ENCODE peak calls at places on chromosomes 13 and 19, in five cellular contexts. R is SK-N-SH, J is endothelial cell of umbilical vein, H is HCT116, I is K562. M is an unnamed sample.

GRCh38 chr13:20525144-20525600 is 485 bp downstream of the CRYL1 start:
- DNase-seq in R (no peak), J (peak), H (no peak), I (peak), M (peak)

GRCh38 chr19:13181747-13182388 is 31.7 kb downstream of the IER2 start:
- DNase-seq in R (peak), J (peak), H (no peak), I (peak), M (no peak)

GRCh38 chr19:35126624-35126959 is 8.3 kb downstream of the LGI4 start:
- DNase-seq in R (no peak), J (no peak), H (no peak), I (no peak), M (peak)

GRCh38 chr19:41192574-41193419 is at the start of gene CYP2S1:
- DNase-seq in R (no peak), J (no peak), H (peak), I (peak), M (peak)

GRCh38 chr19:13366529-13367143 is 139.6 kb downstream of the CACNA1A start:
- DNase-seq in R (peak), J (peak), H (peak), I (peak), M (peak)

GRCh38 chr19:13561461-13561860 is 55.2 kb upstream of the CACNA1A start:
- DNase-seq in R (no peak), J (no peak), H (no peak), I (no peak), M (no peak)

GRCh38 chr13:100954430-100955361 is 280.1 kb upstream of the TMTC4 start:
- DNase-seq in R (peak), J (no peak), H (no peak), I (no peak), M (no peak)

GRCh38 chr13:95154441-95154886 is 146.8 kb downstream of the ABCC4 start:
- DNase-seq in R (no peak), J (no peak), H (no peak), I (no peak), M (no peak)

GRCh38 chr13:100423375-100423774 is 165.2 kb downstream of the GGACT start:
- DNase-seq in R (no peak), J (no peak), H (no peak), I (no peak), M (no peak)

GRCh38 chr19:16607819-16608218 is 20.2 kb downstream of the MED26 start:
- DNase-seq in R (peak), J (no peak), H (no peak), I (no peak), M (no peak)

GRCh38 chr19:43759515-43759914 is 4.8 kb upstream of the SMG9 start:
- DNase-seq in R (no peak), J (peak), H (peak), I (peak), M (peak)
- TF ChIP-seq POLR2AphosphoS5 in R (no peak), J (no peak), H (peak), I (no peak), M (no peak)

DNA sequence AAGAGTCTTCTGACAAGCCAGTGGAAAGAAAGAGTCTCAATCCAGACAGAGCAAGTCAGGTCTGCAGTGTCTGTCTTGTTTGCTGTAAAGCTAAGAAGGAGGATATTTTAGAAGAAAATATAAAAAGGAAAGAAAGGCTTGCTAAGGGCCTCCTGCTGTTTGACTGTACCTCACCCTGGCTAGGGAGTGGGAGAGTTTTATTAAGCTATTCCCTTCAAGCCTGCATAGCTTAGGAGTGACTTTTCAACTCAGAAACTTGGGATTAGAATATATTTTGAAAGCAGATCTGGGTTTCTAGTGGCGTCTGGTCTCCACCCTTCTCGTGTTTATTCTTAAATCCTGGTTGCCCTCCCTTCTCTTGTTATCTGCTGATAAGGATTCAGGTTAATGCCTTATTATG is 460.0 kb downstream of the COG6 start:
- DNase-seq in R (no peak), J (peak), H (no peak), I (no peak), M (no peak)
- H3K4me2 ChIP-seq in R (no peak), J (no peak), H (peak), I (no peak), M (no peak)

GRCh38 chr13:79886601-79887000 is 405.6 kb downstream of the NDFIP2 start:
- DNase-seq in R (no peak), J (no peak), H (no peak), I (no peak), M (no peak)

GRCh38 chr13:79883216-79883615 is 402.3 kb downstream of the NDFIP2 start:
- DNase-seq in R (no peak), J (peak), H (no peak), I (no peak), M (no peak)

GRCh38 chr13:79880820-79881219 is 399.9 kb downstream of the NDFIP2 start:
- DNase-seq in R (no peak), J (no peak), H (no peak), I (no peak), M (no peak)
- TF ChIP-seq POLR2AphosphoS5 in R (no peak), J (no peak), H (no peak), I (no peak), M (no peak)

GRCh38 chr13:45063261-45063870 is 56.9 kb upstream of the GTF2F2 start:
- DNase-seq in R (no peak), J (no peak), H (no peak), I (no peak), M (no peak)
- H3K4me2 ChIP-seq in R (no peak), J (no peak), H (no peak), I (no peak), M (no peak)

GRCh38 chr13:44870456-44870929 is 118.8 kb downstream of the NUFIP1 start:
- DNase-seq in R (no peak), J (no peak), H (no peak), I (no peak), M (no peak)
- TF ChIP-seq POLR2AphosphoS5 in R (no peak), J (no peak), H (no peak), I (no peak), M (no peak)

GRCh38 chr19:5719274-5719960 is 529 bp downstream of the LONP1 start:
- DNase-seq in R (no peak), J (peak), H (no peak), I (peak), M (peak)

GRCh38 chr19:5714819-5715218 is 5.1 kb downstream of the LONP1 start:
- DNase-seq in R (no peak), J (no peak), H (no peak), I (no peak), M (no peak)

GRCh38 chr19:5718032-5718578 is 1.8 kb downstream of the LONP1 start:
- DNase-seq in R (no peak), J (no peak), H (no peak), I (peak), M (no peak)

GRCh38 chr19:5718579-5719273 is 1.2 kb downstream of the LONP1 start:
- DNase-seq in R (no peak), J (peak), H (peak), I (peak), M (no peak)

DNA sequence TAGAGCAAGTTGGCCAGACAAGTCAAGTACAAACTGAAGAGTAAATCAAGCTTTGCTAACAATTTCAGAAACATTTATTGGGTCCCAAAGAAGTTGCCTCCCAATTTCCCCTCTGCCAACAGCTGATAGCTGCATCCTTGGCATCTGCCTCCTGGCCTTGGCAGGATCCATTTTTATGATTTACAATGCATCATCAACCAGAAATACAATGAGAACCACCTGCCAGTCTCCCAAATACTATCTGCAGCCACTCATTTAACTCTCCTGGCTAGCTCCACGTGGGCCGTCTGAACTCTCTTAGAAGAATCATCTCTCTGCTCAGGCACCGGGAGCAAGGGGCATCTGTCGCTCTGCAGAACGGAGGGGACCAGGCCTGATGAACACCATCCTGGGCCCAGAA is 2.7 kb downstream of the LONP1 start:
- DNase-seq in R (no peak), J (no peak), H (no peak), I (no peak), M (no peak)
- H3K4me2 ChIP-seq in R (peak), J (no peak), H (peak), I (peak), M (no peak)

DNA sequence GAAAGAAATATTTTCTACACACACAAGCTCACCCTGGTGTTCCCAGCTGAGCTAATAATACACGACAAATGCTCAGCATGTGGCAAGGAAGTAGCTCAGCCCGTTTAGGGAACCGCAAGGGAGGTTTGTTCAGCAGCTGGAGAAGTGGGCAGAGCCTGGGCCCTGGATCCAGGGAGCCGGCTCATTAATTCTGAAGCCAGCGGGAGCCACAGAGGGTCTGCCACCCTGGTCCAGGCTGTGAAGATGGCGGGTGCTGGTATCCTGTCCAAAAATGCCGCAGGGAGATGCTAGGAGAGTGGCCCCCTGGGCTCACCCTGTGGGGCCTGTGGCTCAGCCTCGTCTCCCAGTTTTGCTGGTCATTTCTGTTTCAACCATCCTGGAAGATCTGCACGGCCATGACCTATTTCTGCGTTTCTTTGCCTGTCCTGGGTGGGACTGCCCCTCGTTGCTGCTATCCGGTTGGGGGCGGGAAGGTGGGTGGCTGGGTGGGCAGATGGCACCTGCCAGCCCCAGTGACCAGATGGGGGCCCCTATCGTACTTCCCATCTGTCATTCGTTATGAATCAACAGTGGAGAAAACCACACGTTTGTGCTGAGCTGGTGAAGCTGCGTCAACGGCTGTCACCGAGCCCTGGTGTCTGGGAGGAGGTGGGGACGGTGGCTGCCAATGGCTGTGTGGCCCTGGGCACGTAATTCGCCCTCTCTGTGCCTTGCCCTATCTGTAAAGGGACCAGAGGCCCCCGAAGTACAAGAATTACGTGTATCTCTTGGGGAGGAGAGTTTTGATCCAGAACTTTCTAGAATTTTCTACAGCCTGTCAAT is 2.7 kb upstream of the GNA15 start:
- DNase-seq in R (peak), J (no peak), H (no peak), I (peak), M (no peak)
- TF ChIP-seq POLR2AphosphoS5 in R (no peak), J (no peak), H (no peak), I (no peak), M (no peak)

GRCh38 chr19:38252935-38253691 is 3.1 kb downstream of the PPP1R14A start:
- DNase-seq in R (peak), J (no peak), H (no peak), I (peak), M (no peak)

GRCh38 chr19:38252385-38252784 is 3.8 kb downstream of the PPP1R14A start:
- DNase-seq in R (no peak), J (no peak), H (no peak), I (peak), M (no peak)

GRCh38 chr19:38250428-38250820 is 5.8 kb downstream of the PPP1R14A start:
- DNase-seq in R (no peak), J (no peak), H (no peak), I (no peak), M (no peak)

GRCh38 chr19:38250821-38251563 is 5.2 kb downstream of the PPP1R14A start:
- DNase-seq in R (no peak), J (no peak), H (no peak), I (no peak), M (peak)

DNA sequence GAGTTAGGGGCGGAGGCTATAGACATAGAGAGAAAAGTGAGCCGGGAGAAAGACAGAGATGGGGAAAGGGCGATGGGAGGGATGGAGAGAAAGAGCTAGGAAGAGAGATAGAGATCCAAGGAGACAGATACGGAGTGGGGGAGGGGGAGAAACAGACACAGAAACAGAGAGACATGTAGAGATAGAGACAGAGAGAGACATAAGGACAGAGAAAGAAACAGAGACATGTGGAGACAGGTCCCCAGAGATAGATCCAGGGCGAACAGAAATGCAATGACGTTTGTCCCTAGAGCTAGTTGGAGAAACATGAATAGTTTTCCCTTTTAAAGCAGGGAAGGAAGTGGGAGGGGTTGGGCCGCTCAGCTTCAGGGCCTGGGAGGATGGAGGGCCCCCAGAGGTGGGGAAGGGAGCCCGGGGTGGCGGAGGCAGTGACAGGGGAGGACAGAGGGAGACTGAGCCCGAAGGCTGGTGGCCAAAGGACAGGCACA is 4.6 kb downstream of the PPP1R14A start:
- DNase-seq in R (no peak), J (peak), H (no peak), I (peak), M (peak)
- H3K4me2 ChIP-seq in R (no peak), J (peak), H (no peak), I (no peak), M (peak)

DNA sequence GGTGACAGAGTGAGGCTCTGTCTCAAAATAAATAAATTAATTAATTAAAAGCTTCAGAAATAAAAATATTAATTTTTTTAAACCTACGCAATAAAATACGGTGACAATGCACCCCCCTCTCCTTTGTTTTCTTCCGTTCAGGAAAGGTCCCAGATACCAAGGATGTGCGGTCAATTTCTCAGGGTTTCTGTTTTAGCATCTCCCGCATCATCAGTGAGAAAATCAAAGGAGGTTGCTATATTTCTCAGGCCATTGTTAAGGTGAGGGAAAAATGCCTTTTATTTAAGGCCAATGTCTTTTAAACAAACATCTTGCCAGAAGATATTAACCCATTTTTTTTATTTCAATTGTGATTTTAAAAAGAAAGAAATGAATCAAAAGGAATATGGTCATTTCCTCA is 111.7 kb downstream of the INSR start:
- DNase-seq in R (no peak), J (no peak), H (no peak), I (no peak), M (no peak)
- TF ChIP-seq POLR2AphosphoS5 in R (no peak), J (no peak), H (no peak), I (no peak), M (no peak)

DNA sequence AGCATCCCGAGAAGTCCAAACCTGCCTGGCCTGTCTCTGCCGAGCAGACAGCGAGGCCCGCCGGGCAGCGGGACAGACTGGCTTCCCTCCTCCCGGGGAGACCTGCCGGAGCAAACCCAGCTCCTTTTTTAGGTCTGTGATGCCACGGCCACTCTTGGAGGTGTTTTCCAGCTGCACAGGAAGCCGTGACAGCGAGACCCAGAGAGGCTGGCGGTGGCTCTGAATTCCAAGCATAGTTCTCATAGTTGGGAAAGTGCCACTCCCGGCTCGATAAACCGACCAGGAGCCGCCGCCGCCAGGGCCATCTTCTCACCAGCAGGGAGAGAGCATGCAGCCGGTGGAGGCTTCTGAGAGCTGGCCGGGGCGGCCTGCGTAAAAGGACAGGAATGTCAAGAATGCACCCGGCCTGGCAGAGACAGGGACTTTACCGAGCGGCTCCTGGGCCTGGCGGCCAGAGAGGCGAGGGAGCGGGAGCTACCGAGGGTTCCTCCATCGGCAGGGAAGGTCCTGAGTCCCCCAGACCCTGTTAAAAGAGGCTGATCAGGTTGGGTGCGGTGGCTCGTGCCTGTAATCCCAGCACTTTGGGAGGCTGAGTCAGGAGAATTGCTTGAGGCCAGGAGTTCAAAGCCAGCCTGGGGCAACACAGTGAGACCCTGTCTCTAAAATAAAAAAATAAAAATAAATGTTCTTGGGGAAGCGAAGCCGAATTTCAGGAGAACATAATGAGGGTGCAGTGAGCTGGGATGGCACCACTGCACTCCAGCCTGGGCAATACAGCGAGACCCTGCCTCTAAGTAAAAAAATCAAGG is 64.9 kb downstream of the GADD45B start:
- DNase-seq in R (no peak), J (peak), H (peak), I (no peak), M (peak)
- H3K4me2 ChIP-seq in R (peak), J (no peak), H (peak), I (no peak), M (peak)